ENCODE peak calls at places on chromosomes 6 and 20, in four cellular contexts. N is H1, L is heart left ventricle, P is neural progenitor cell. W is an unnamed sample. For H3K4me1, the result is how much of the 10 kb centered on the place peaks cover.

GRCh38 chr20:8798505-8798904 is 270.4 kb upstream of the PLCB4 start:
- DNase-seq in N (no peak), L (peak), P (no peak), W (no peak)

GRCh38 chr20:59004763-59005522 is 2.1 kb downstream of the CTSZ start:
- DNase-seq in N (no peak), L (peak), P (no peak), W (peak)

GRCh38 chr20:32743237-32744112 is at the start of gene COMMD7:
- DNase-seq in L (peak), N (peak), P (peak), W (peak)

GRCh38 chr6:39926668-39927067 is 7.6 kb downstream of the MOCS1 start:
- DNase-seq in N (no peak), P (no peak), L (no peak), W (no peak)

GRCh38 chr6:121764493-121764892 is 329.0 kb downstream of the GJA1 start:
- DNase-seq in L (no peak), N (no peak), P (no peak), W (no peak)

GRCh38 chr6:98921038-98921437 is 26.7 kb downstream of the FBXL4 start:
- DNase-seq in N (no peak), P (no peak), L (no peak), W (no peak)

GRCh38 chr6:166554316-166554715 is 32.2 kb downstream of the RAMACL start:
- DNase-seq in P (peak), N (no peak), L (peak), W (no peak)

GRCh38 chr20:45934046-45934586 is 367 bp upstream of the PCIF1 start:
- DNase-seq in L (peak), N (no peak), P (peak), W (peak)

GRCh38 chr6:47200536-47201334 is 109.0 kb downstream of the TNFRSF21 start:
- DNase-seq in N (no peak), P (no peak), L (no peak), W (no peak)

GRCh38 chr6:132483779-132484679 is 28.9 kb downstream of the STX7 start:
- DNase-seq in L (peak), N (no peak), P (peak), W (peak)

GRCh38 chr20:34971038-34971872 is 15.6 kb downstream of the MYH7B start:
- DNase-seq in P (no peak), L (no peak), N (no peak), W (no peak)

GRCh38 chr6:81834141-81834621 is 81.7 kb upstream of the TENT5A start:
- DNase-seq in L (peak), N (no peak), P (no peak), W (no peak)

GRCh38 chr6:38588631-38589366 is 50.9 kb downstream of the BTBD9 start:
- DNase-seq in L (no peak), N (no peak), P (no peak), W (no peak)

GRCh38 chr20:63071541-63072181 is 64.9 kb upstream of the BHLHE23 start:
- DNase-seq in N (peak), P (peak), L (no peak), W (no peak)

GRCh38 chr20:10501377-10501776 is 66.3 kb downstream of the SLX4IP start:
- DNase-seq in L (no peak), P (no peak), N (no peak), W (peak)

GRCh38 chr6:151437401-151437800 is 14.5 kb downstream of the RMND1 start:
- DNase-seq in L (no peak), N (no peak), P (no peak), W (no peak)

GRCh38 chr6:109345986-109346385 is 36.3 kb downstream of the CD164 start:
- DNase-seq in P (no peak), N (no peak), L (no peak), W (no peak)

GRCh38 chr6:159646136-159646535 is 46.9 kb downstream of the SOD2 start:
- DNase-seq in P (no peak), L (no peak), N (no peak), W (no peak)

GRCh38 chr6:17949168-17949567 is 38.3 kb downstream of the KIF13A start:
- DNase-seq in L (no peak), P (no peak), N (no peak), W (no peak)

GRCh38 chr6:42616716-42617115 is 52.9 kb downstream of the UBR2 start:
- DNase-seq in L (no peak), N (no peak), P (no peak), W (no peak)

GRCh38 chr20:1368448-1369199 is 24.2 kb downstream of the FKBP1A start:
- DNase-seq in N (no peak), P (no peak), L (no peak), W (no peak)

GRCh38 chr6:142401838-142402237 is 100.0 kb downstream of the ADGRG6 start:
- DNase-seq in L (no peak), P (no peak), N (no peak), W (no peak)

GRCh38 chr6:77037439-77037838 is 425.9 kb downstream of the HTR1B start:
- DNase-seq in P (no peak), L (no peak), N (no peak), W (no peak)

GRCh38 chr6:107179004-107179403 is 63.7 kb upstream of the BEND3 start:
- DNase-seq in P (peak), L (no peak), N (no peak), W (no peak)

GRCh38 chr6:82073484-82073883 is 174.1 kb downstream of the IBTK start:
- DNase-seq in N (no peak), P (peak), L (no peak), W (no peak)

GRCh38 chr6:113082691-113083090 is 735.6 kb downstream of the RFPL4B start:
- DNase-seq in P (no peak), L (no peak), N (no peak), W (no peak)

GRCh38 chr6:137080711-137081110 is 35.9 kb upstream of the IL20RA start:
- DNase-seq in P (no peak), N (no peak), L (no peak), W (no peak)

GRCh38 chr6:45171380-45171779 is 156.8 kb upstream of the RUNX2 start:
- DNase-seq in P (no peak), L (no peak), N (no peak), W (no peak)
- H3K4me1 ChIP-seq in P (under half), L (under half), N (under half), W (under half)

DNA sequence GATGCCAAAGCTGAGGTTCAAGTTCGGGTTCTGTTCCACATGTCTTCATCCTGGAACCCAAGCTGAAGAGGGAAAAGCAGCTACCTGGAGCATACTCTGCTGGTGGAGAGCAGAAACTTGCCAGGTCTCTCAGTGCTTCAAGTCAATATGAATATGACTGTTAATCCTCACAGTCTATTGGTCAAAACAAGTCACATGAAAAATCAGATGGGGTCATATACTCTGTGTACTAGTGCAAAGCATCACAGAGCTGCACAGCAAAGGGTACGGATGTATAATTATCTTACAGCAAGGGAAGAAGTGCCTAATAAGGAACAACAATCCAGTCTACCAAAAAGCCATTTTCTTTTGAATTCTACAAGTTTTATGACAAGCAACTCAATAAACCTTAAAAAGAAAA is 11.6 kb downstream of the NCOA7 start:
- DNase-seq in N (no peak), P (no peak), L (no peak), W (no peak)
- H3K4me1 ChIP-seq in N (under half), P (under half), L (under half), W (under half)

GRCh38 chr20:23638309-23638708 is 554 bp upstream of the CST3 start:
- DNase-seq in L (no peak), N (no peak), P (no peak), W (no peak)
- H3K4me1 ChIP-seq in L (under half), N (under half), P (under half), W (under half)

DNA sequence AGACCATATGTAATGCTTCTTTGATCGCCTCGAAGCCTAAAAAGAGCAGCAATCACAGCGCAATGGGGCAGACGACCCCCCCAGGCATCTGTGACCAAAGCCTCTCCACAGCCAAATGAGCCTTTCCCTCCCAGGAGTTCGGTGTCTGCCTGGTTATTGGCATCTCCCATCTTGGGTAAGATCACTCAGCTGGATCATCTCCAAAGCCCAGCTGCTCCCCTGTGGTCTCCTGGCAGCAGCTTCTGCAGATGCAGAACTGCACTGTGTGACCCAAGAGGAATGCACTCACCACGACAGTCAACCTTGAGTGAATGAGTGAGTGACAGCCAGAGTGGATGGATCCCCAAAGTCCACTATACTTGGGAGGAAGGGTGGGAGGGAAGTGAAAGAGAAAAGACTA is 44.8 kb upstream of the IYD start:
- DNase-seq in L (no peak), P (no peak), N (no peak), W (no peak)
- H3K4me1 ChIP-seq in L (under half), P (under half), N (under half), W (under half)

W was measured in CD8-positive, alpha-beta memory T cell.